ENCODE peak calls at places on chromosomes 6 and 20, in six cellular contexts. M is neural progenitor cell, A is cardiac fibroblast, K is type B pancreatic cell, O is Calu3, Z is bronchial epithelial cell. R is an unnamed sample.

GRCh38 chr20:61343934-61344333 is 91.9 kb downstream of the CDH4 start:
- DNase-seq in M (no peak), A (no peak), K (no peak), O (no peak), Z (no peak), R (no peak)

GRCh38 chr20:3805594-3806264 is 9.6 kb downstream of the CDC25B start:
- DNase-seq in M (no peak), A (peak; percentile 77), K (no peak), O (no peak), Z (peak; percentile 64), R (no peak)

GRCh38 chr6:63941747-63942470 is 306.3 kb downstream of the PHF3 start:
- DNase-seq in M (peak; percentile 7), A (peak; percentile 3), K (no peak), O (no peak), Z (peak; percentile 34), R (peak; percentile 6)

GRCh38 chr6:44464527-44465310 is 77.2 kb downstream of the CDC5L start:
- DNase-seq in M (no peak), A (peak; percentile 65), K (no peak), O (no peak), Z (no peak), R (no peak)

GRCh38 chr6:156174026-156174880 is 602.9 kb upstream of the ARID1B start:
- DNase-seq in M (no peak), A (no peak), K (no peak), O (no peak), Z (no peak), R (no peak)

GRCh38 chr6:157460182-157460999 is 79.4 kb downstream of the ZDHHC14 start:
- DNase-seq in M (no peak), A (peak; percentile 8), K (no peak), O (no peak), Z (no peak), R (no peak)

GRCh38 chr20:61951695-61952533 is 113.8 kb downstream of the TAF4 start:
- DNase-seq in M (peak; percentile 88), A (no peak), K (peak; percentile 82), O (no peak), Z (no peak), R (peak; percentile 79)

GRCh38 chr6:65924411-65924810 is 217.4 kb upstream of the EYS start:
- DNase-seq in M (no peak), A (no peak), K (no peak), O (no peak), Z (no peak), R (no peak)

GRCh38 chr6:134686071-134686470 is 263.8 kb downstream of the ALDH8A1 start:
- DNase-seq in M (no peak), A (peak; percentile 54), K (no peak), O (no peak), Z (peak; percentile 85), R (no peak)

GRCh38 chr6:159679091-159680077 is 13.7 kb downstream of the SOD2 start:
- DNase-seq in M (no peak), A (peak; percentile 59), K (no peak), O (no peak), Z (peak; percentile 50), R (no peak)

GRCh38 chr20:62111148-62111547 is 11.1 kb upstream of the LSM14B start:
- DNase-seq in M (no peak), A (no peak), K (no peak), O (no peak), Z (no peak), R (no peak)

GRCh38 chr6:126550323-126550722 is 210.4 kb downstream of the CENPW start:
- DNase-seq in M (no peak), A (no peak), K (no peak), O (no peak), Z (no peak), R (no peak)

GRCh38 chr6:51024126-51024525 is 205.5 kb downstream of the TFAP2B start:
- DNase-seq in M (no peak), A (no peak), K (no peak), O (no peak), Z (no peak), R (no peak)

GRCh38 chr6:30834643-30835042 is 49.7 kb upstream of the DDR1 start:
- DNase-seq in M (no peak), A (no peak), K (no peak), O (no peak), Z (no peak), R (no peak)

GRCh38 chr20:25273541-25274358 is 25.9 kb downstream of the PYGB start:
- DNase-seq in M (no peak), A (no peak), K (no peak), O (no peak), Z (no peak), R (no peak)

GRCh38 chr6:23584134-23584763 is 541.8 kb upstream of the NRSN1 start:
- DNase-seq in M (no peak), A (no peak), K (no peak), O (no peak), Z (no peak), R (no peak)

GRCh38 chr6:27124252-27124657 is 123.2 kb upstream of the PRSS16 start:
- DNase-seq in M (no peak), A (no peak), K (no peak), O (no peak), Z (no peak), R (no peak)

GRCh38 chr6:15672291-15672690 is 9.5 kb upstream of the DTNBP1 start:
- DNase-seq in M (no peak), A (no peak), K (no peak), O (no peak), Z (no peak), R (no peak)

GRCh38 chr6:15675537-15676170 is 12.8 kb upstream of the DTNBP1 start:
- DNase-seq in M (no peak), A (no peak), K (no peak), O (no peak), Z (peak; percentile 4), R (no peak)

GRCh38 chr6:15677822-15678221 is 15.0 kb upstream of the DTNBP1 start:
- DNase-seq in M (no peak), A (no peak), K (no peak), O (no peak), Z (no peak), R (no peak)

GRCh38 chr6:15678514-15678913 is 15.7 kb upstream of the DTNBP1 start:
- DNase-seq in M (no peak), A (no peak), K (no peak), O (no peak), Z (no peak), R (no peak)

DNA sequence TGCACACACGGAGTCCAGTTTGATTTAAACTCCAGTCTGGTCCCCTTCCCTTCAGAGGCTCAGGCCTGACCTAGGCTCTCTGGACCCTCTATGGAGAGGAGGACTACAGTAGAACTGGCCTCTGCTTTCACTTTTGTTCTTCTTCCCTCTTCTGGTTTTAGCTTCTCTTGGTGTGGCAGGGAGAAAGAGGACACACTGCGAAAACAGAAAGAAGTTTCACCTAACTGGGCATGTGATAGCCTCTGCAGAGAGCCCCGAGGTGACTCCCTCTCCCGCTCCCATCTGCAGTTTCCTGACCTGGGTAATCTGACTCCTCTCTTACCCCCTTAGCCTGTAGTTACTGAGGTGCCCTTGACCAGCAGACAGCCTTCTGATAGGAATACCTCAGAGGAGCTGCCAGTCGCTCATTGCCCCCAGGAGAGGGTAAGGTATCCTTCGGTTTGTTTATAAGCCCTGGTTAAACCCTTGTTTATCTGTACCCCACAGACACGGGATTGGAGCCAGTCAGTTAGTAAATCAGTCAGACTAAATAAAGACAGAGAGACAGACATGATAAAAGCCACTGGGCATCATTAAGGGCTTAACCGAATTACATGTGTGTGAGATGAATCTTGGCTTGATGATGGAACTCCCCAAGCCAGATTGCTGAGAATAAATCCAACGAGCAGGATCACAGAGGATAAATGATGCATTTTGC is 12.0 kb upstream of the DTNBP1 start:
- DNase-seq in M (no peak), A (no peak), K (no peak), O (no peak), Z (no peak), R (no peak)
- TF ChIP-seq CTCF in M (no peak), A (no peak), K (no peak), O (no peak), Z (no peak), R (no peak)

DNA sequence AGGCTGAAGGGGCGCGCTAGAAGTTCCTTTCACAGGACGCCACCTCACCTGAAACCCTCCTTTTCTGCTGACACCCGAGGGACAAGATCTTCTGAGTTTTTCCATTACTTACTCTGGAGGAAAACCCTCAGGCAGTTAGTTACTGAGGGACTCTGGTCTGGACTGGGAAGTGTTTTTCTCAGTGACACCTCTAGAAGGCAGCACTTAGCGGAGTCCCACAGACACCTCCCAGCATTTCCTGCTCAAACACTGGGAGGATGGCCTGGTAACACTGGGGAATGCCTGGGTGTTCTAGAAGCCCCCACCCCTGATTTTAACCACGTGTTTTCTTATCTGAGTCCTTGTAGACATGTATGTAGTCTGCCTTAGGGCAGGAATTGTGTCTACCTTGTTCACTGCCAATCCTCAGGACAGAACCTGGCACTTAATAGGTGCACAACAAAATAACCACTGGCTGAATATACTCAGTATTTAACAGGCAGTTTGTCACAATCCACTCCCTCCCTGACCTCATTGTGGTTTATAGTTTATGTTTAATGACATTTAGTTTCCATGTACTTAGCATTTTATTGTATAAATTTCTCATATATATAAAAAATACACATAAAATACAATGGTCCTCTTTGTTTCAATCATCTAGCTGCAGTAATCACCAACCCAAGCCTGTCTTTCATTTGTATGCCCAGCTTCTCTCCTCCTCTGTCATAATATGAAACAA is 4.8 kb downstream of the GSTA3 start:
- DNase-seq in M (peak; percentile 8), A (peak; percentile 17), K (no peak), O (peak; percentile 9), Z (no peak), R (no peak)
- TF ChIP-seq CTCF in M (peak; percentile 35), A (peak; percentile 34), K (no peak), O (no peak), Z (peak; percentile 22), R (no peak)

DNA sequence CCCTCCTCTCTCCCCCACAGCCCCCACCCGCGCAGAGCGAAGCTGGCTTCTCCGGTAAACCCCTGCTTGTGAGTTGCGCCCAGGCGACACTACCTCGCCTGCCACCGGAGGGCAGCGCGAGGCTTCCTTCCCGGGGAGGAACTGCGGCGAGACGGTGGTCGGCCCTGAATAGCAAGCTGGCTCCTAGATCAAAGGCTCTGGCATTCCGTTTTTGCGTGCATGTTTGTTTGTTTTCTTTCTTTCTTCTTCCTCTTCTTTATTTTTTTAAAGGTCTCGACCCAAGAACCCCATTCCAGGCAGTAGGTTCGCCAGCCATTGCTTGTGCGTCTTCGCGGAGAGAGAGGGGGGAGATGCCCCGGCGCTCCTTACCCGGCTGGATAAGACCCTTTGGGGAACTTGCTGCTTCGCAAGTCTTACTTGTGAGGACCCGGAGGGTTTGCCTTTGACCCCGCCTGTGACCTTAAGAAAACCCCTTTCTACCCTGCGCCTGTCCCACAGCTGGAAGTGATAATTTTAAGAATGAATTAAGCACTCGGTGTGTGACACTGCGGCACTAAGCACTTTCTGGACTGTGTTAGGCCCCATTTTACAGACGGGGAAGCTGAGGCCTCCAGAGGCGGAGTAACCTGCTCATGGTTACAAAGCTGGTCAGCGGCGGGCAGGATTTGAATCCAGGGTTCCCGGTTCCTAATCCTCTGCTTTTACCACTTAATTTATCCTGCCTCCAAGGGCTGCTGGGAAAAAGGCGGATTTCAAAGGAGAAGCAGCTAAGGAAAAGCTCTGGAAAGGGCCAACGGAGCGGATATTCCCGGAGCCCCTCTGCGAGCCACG is 92.6 kb upstream of the SIRPA start:
- DNase-seq in M (peak; percentile 90), A (peak; percentile 74), K (peak; percentile 72), O (peak; percentile 63), Z (peak; percentile 54), R (peak; percentile 86)
- TF ChIP-seq CTCF in M (peak; percentile 67), A (peak; percentile 74), K (peak; percentile 76), O (no peak), Z (peak; percentile 83), R (peak; percentile 32)

GRCh38 chr6:112620832-112621569 is 273.9 kb downstream of the RFPL4B start:
- DNase-seq in M (no peak), A (peak; percentile 66), K (no peak), O (no peak), Z (peak; percentile 79), R (no peak)
- TF ChIP-seq CTCF in M (no peak), A (no peak), K (no peak), O (no peak), Z (no peak), R (no peak)

R was measured in endothelial cell.